ENCODE peak calls at places on chromosomes 3 and 15, in seven cellular contexts. G is HFFc6; E is A172; W is GM12865; J is ureter; A is cardiac fibroblast; S is activated CD8-positive, alpha-beta memory T cell treated with anti-CD3 and anti-CD28 coated beads, Interleukin-2, amount 50 U/mL, for 48 hours. R is an unnamed sample.

GRCh38 chr15:52306270-52306669 is 10.7 kb upstream of the MYO5C start:
- DNase-seq in W (no peak), E (no peak), S (no peak), G (peak; percentile 57), J (no peak), A (peak; percentile 90), R (no peak)

GRCh38 chr3:56806407-56806806 is 4.7 kb upstream of the ARHGEF3 start:
- DNase-seq in G (no peak), W (no peak), S (no peak), A (no peak), E (no peak), J (no peak), R (no peak)

GRCh38 chr3:29486087-29486486 is 205.2 kb downstream of the RBMS3 start:
- DNase-seq in J (no peak), S (no peak), W (peak; percentile 54), G (peak; percentile 44), E (no peak), A (peak; percentile 92), R (no peak)

GRCh38 chr15:70337292-70338186 is 239.8 kb upstream of the TLE3 start:
- DNase-seq in W (no peak), J (no peak), A (no peak), E (no peak), G (no peak), S (no peak), R (peak; percentile 93)

GRCh38 chr3:3200632-3201212 is 21.2 kb upstream of the CRBN start:
- DNase-seq in S (no peak), G (peak; percentile 64), A (peak; percentile 77), W (peak; percentile 84), J (peak; percentile 54), E (peak; percentile 63), R (no peak)

GRCh38 chr15:41890050-41890690 is 3.7 kb downstream of the SPTBN5 start:
- DNase-seq in J (no peak), G (no peak), E (no peak), W (no peak), S (no peak), A (no peak), R (no peak)

GRCh38 chr3:54954019-54954418 is 26.2 kb upstream of the LRTM1 start:
- DNase-seq in A (peak; percentile 77), G (peak; percentile 85), E (peak; percentile 93), W (no peak), S (no peak), J (no peak), R (no peak)

GRCh38 chr15:45394681-45395080 is 16.3 kb upstream of the GATM start:
- DNase-seq in E (no peak), W (no peak), A (no peak), G (no peak), J (no peak), S (no peak), R (no peak)

GRCh38 chr3:123640311-123641083 is 55.6 kb upstream of the HACD2 start:
- DNase-seq in E (no peak), J (no peak), G (peak; percentile 80), S (no peak), W (no peak), A (no peak), R (no peak)

GRCh38 chr15:37138586-37138985 is 38.2 kb upstream of the MEIS2 start:
- DNase-seq in W (no peak), A (no peak), E (no peak), J (no peak), S (no peak), G (no peak), R (no peak)

GRCh38 chr3:141830508-141830907 is 45.9 kb upstream of the ATP1B3 start:
- DNase-seq in E (no peak), A (peak; percentile 56), J (no peak), W (no peak), G (no peak), S (no peak), R (peak; percentile 90)

GRCh38 chr15:75306188-75306587 is 23.6 kb downstream of the GOLGA6D start:
- DNase-seq in S (no peak), J (no peak), W (no peak), A (no peak), E (no peak), G (no peak), R (no peak)

GRCh38 chr15:60673918-60674558 is 195.1 kb upstream of the ICE2 start:
- DNase-seq in S (peak; percentile 60), G (peak; percentile 95), E (peak; percentile 95), A (peak; percentile 94), J (peak; percentile 60), W (peak; percentile 20), R (no peak)

GRCh38 chr3:89306535-89306934 is 199.1 kb downstream of the EPHA3 start:
- DNase-seq in W (no peak), A (no peak), J (no peak), E (no peak), G (no peak), S (no peak), R (no peak)

GRCh38 chr3:147002721-147003120 is 397.6 kb upstream of the PLSCR5 start:
- DNase-seq in E (no peak), S (no peak), A (no peak), W (no peak), J (no peak), G (peak; percentile 32), R (no peak)

GRCh38 chr3:31858439-31858838 is 122.6 kb downstream of the OSBPL10 start:
- DNase-seq in W (no peak), G (no peak), A (no peak), J (no peak), S (no peak), E (no peak), R (no peak)

GRCh38 chr3:71425491-71426071 is 157.9 kb downstream of the FOXP1 start:
- DNase-seq in E (peak; percentile 71), S (no peak), J (no peak), W (no peak), A (peak; percentile 31), G (peak; percentile 59), R (no peak)

GRCh38 chr15:38440353-38441129 is 13.4 kb upstream of the FAM98B start:
- DNase-seq in A (peak; percentile 73), E (peak; percentile 41), G (peak; percentile 32), W (peak; percentile 84), S (peak; percentile 62), J (no peak), R (no peak)

GRCh38 chr3:43766672-43767465 is 76.1 kb downstream of the ABHD5 start:
- DNase-seq in E (peak; percentile 83), W (no peak), A (peak; percentile 81), S (no peak), J (no peak), G (peak; percentile 90), R (no peak)

GRCh38 chr3:5809811-5810210 is 622.3 kb downstream of the EDEM1 start:
- DNase-seq in A (no peak), W (no peak), G (no peak), S (no peak), E (no peak), J (no peak), R (no peak)

GRCh38 chr3:14175383-14176037 is 2.9 kb downstream of the XPC start:
- DNase-seq in G (no peak), J (no peak), A (peak; percentile 21), W (peak; percentile 66), E (peak; percentile 41), S (no peak), R (no peak)

R was measured in vagina.